ENCODE peak calls at places on chromosomes 4 and X, in six cellular contexts. D, W, U, N, J and Z are unnamed samples. For H3K9me3, the result is how much of the 10 kb centered on the place peaks cover.

GRCh38 chr4:4289055-4289454 is 899 bp downstream of the LYAR start:
- DNase-seq in D (no peak), W (no peak), U (no peak), N (no peak), J (no peak), Z (no peak)

GRCh38 chrX:115690554-115691216 is 129.7 kb downstream of the PLS3 start:
- DNase-seq in D (peak), W (peak), U (peak), N (peak), J (peak), Z (no peak)

GRCh38 chrX:72572248-72573157 is at the start of gene HDAC8:
- DNase-seq in D (peak), W (peak), U (peak), N (peak), J (peak), Z (peak)

GRCh38 chrX:39582091-39582490 is 515.7 kb downstream of the BCOR start:
- DNase-seq in D (no peak), W (peak), U (peak), N (no peak), J (no peak), Z (no peak)

GRCh38 chrX:20373063-20373462 is 106.4 kb upstream of the RPS6KA3 start:
- DNase-seq in D (no peak), W (no peak), U (no peak), N (no peak), J (no peak), Z (no peak)

GRCh38 chrX:10534611-10535010 is 85.8 kb downstream of the MID1 start:
- DNase-seq in D (no peak), W (no peak), U (no peak), N (no peak), J (no peak), Z (no peak)

GRCh38 chr4:123555500-123556273 is 159.1 kb downstream of the SPRY1 start:
- DNase-seq in D (peak), W (peak), U (no peak), N (peak), J (no peak), Z (no peak)

GRCh38 chr4:46993075-46994006 is at the start of gene GABRA4:
- DNase-seq in D (no peak), W (no peak), U (no peak), N (no peak), J (no peak), Z (no peak)

GRCh38 chr4:173217727-173218126 is 49.1 kb downstream of the GALNT7 start:
- DNase-seq in D (peak), W (no peak), U (no peak), N (no peak), J (no peak), Z (no peak)

GRCh38 chr4:150722908-150723362 is 141.0 kb downstream of the MAB21L2 start:
- DNase-seq in D (peak), W (peak), U (no peak), N (peak), J (no peak), Z (no peak)

GRCh38 chr4:169922632-169923276 is 103.4 kb downstream of the MFAP3L start:
- DNase-seq in D (no peak), W (no peak), U (no peak), N (peak), J (no peak), Z (no peak)

GRCh38 chrX:30799327-30799726 is 89.7 kb downstream of the TAB3 start:
- DNase-seq in D (no peak), W (no peak), U (no peak), N (no peak), J (no peak), Z (no peak)
- H3K9me3 ChIP-seq in D (under half), W (under half), U (under half), N (under half), J (under half), Z (under half)

GRCh38 chr4:153518001-153518400 is 51.8 kb downstream of the TMEM131L start:
- DNase-seq in D (peak), W (peak), U (no peak), N (no peak), J (no peak), Z (no peak)
- TF ChIP-seq CTCF in D (no peak), W (no peak), U (no peak), N (no peak), J (no peak), Z (no peak)

GRCh38 chr4:99149620-99150019 is 5.5 kb upstream of the ADH4 start:
- DNase-seq in D (no peak), W (no peak), U (no peak), N (no peak), J (no peak), Z (no peak)
- TF ChIP-seq POLR2AphosphoS5 in D (no peak), W (no peak), U (no peak), N (no peak), J (no peak), Z (no peak)

GRCh38 chrX:17160971-17161370 is 214.0 kb upstream of the NHS start:
- DNase-seq in D (no peak), W (no peak), U (no peak), N (no peak), J (peak), Z (no peak)

GRCh38 chrX:17161991-17162390 is 213.0 kb upstream of the NHS start:
- DNase-seq in D (no peak), W (no peak), U (no peak), N (no peak), J (no peak), Z (no peak)

GRCh38 chrX:17167915-17168314 is 207.1 kb upstream of the NHS start:
- DNase-seq in D (no peak), W (no peak), U (no peak), N (no peak), J (no peak), Z (no peak)

GRCh38 chrX:17164936-17165335 is 210.1 kb upstream of the NHS start:
- DNase-seq in D (no peak), W (no peak), U (no peak), N (no peak), J (no peak), Z (no peak)

DNA sequence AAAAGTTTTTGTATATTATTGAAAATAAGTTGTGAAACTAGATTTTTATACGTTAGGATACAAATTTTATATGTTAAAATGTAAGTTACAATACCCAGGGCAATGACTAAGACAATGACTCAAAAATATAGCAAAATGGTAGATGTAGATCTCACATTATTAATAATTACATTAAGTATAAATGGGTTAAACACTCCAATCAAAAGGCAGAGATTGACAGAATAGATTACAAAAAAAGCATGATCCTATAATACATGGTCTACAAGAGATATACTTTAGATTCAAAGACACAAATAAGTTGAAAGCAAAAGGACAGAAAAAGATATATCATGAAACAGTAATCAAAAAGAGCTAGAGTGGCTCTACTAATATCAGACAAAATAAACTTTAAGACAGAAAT is 210.9 kb upstream of the NHS start:
- DNase-seq in D (no peak), W (no peak), U (no peak), N (no peak), J (no peak), Z (no peak)
- H3K9me3 ChIP-seq in D (under half), W (half or more), U (under half), N (under half), J (under half), Z (under half)